ENCODE peak calls at places on chromosomes 6 and 20, in nine cellular contexts. One of them, this sample, is unnamed.
A peak's percentile ranks its signal among the peaks of the same experiment; 100 is the strongest.

GRCh38 chr6:52545050-52545843 is 31.6 kb downstream of the TRAM2 start:
- DNase-seq in AG09309: no peak
- DNase-seq in cardiac fibroblast: no peak
- DNase-seq in BJ: no peak
- DNase-seq in GM13977: no peak
- DNase-seq in mesothelial cell of epicardium: no peak
- DNase-seq in heart right ventricle: no peak
- DNase-seq in astrocyte of the spinal cord: no peak
- DNase-seq in cardiac muscle cell: no peak
- DNase-seq in this sample: no peak

GRCh38 chr6:11804706-11805105 is 26.1 kb upstream of the ADTRP start:
- DNase-seq in heart right ventricle: no peak
- DNase-seq in mesothelial cell of epicardium: no peak
- DNase-seq in BJ: no peak
- DNase-seq in cardiac muscle cell: no peak
- DNase-seq in GM13977: no peak
- DNase-seq in cardiac fibroblast: no peak
- DNase-seq in AG09309: no peak
- DNase-seq in astrocyte of the spinal cord: no peak
- DNase-seq in this sample: no peak

GRCh38 chr6:167492096-167492449 is 167.2 kb downstream of the TTLL2 start:
- DNase-seq in cardiac fibroblast: no peak
- DNase-seq in astrocyte of the spinal cord: no peak
- DNase-seq in BJ: no peak
- DNase-seq in mesothelial cell of epicardium: no peak
- DNase-seq in cardiac muscle cell: no peak
- DNase-seq in heart right ventricle: peak; percentile 40
- DNase-seq in GM13977: no peak
- DNase-seq in AG09309: no peak
- DNase-seq in this sample: no peak

GRCh38 chr6:36666726-36667591 is 11.6 kb upstream of the CDKN1A start:
- DNase-seq in heart right ventricle: peak; percentile 63
- DNase-seq in mesothelial cell of epicardium: no peak
- DNase-seq in AG09309: peak; percentile 90
- DNase-seq in BJ: peak; percentile 57
- DNase-seq in GM13977: peak; percentile 76
- DNase-seq in astrocyte of the spinal cord: peak; percentile 96
- DNase-seq in cardiac muscle cell: peak; percentile 36
- DNase-seq in cardiac fibroblast: peak; percentile 95
- DNase-seq in this sample: peak; percentile 97

GRCh38 chr20:63497946-63498935 is 642 bp downstream of the EEF1A2 start:
- DNase-seq in cardiac muscle cell: peak; percentile 69
- DNase-seq in heart right ventricle: no peak
- DNase-seq in cardiac fibroblast: peak; percentile 46
- DNase-seq in astrocyte of the spinal cord: no peak
- DNase-seq in mesothelial cell of epicardium: no peak
- DNase-seq in AG09309: no peak
- DNase-seq in GM13977: no peak
- DNase-seq in BJ: no peak
- DNase-seq in this sample: peak; percentile 12

GRCh38 chr6:64580346-64580745 is 944.7 kb downstream of the PHF3 start:
- DNase-seq in astrocyte of the spinal cord: peak; percentile 1
- DNase-seq in mesothelial cell of epicardium: no peak
- DNase-seq in GM13977: no peak
- DNase-seq in cardiac muscle cell: no peak
- DNase-seq in heart right ventricle: no peak
- DNase-seq in AG09309: no peak
- DNase-seq in BJ: no peak
- DNase-seq in cardiac fibroblast: peak; percentile 55
- DNase-seq in this sample: no peak

GRCh38 chr6:132053523-132053922 is 102.4 kb upstream of the CCN2 start:
- DNase-seq in mesothelial cell of epicardium: no peak
- DNase-seq in heart right ventricle: no peak
- DNase-seq in astrocyte of the spinal cord: peak; percentile 59
- DNase-seq in cardiac muscle cell: no peak
- DNase-seq in BJ: no peak
- DNase-seq in cardiac fibroblast: peak; percentile 74
- DNase-seq in GM13977: no peak
- DNase-seq in AG09309: peak; percentile 32
- DNase-seq in this sample: peak; percentile 35

GRCh38 chr6:108175592-108176279 is 9.9 kb downstream of the NR2E1 start:
- DNase-seq in AG09309: no peak
- DNase-seq in cardiac fibroblast: no peak
- DNase-seq in heart right ventricle: no peak
- DNase-seq in cardiac muscle cell: no peak
- DNase-seq in BJ: no peak
- DNase-seq in astrocyte of the spinal cord: no peak
- DNase-seq in GM13977: no peak
- DNase-seq in mesothelial cell of epicardium: no peak
- DNase-seq in this sample: no peak

GRCh38 chr6:127932708-127933107 is 31.9 kb upstream of the THEMIS start:
- DNase-seq in cardiac muscle cell: no peak
- DNase-seq in AG09309: no peak
- DNase-seq in GM13977: no peak
- DNase-seq in astrocyte of the spinal cord: no peak
- DNase-seq in cardiac fibroblast: no peak
- DNase-seq in BJ: no peak
- DNase-seq in heart right ventricle: no peak
- DNase-seq in mesothelial cell of epicardium: no peak
- DNase-seq in this sample: no peak

GRCh38 chr6:24981385-24981758 is 45.6 kb upstream of the RIPOR2 start:
- DNase-seq in astrocyte of the spinal cord: peak; percentile 41
- DNase-seq in heart right ventricle: no peak
- DNase-seq in BJ: no peak
- DNase-seq in cardiac fibroblast: peak; percentile 28
- DNase-seq in cardiac muscle cell: peak; percentile 20
- DNase-seq in GM13977: no peak
- DNase-seq in mesothelial cell of epicardium: no peak
- DNase-seq in AG09309: no peak
- DNase-seq in this sample: no peak

GRCh38 chr6:149032599-149033405 is 284.7 kb upstream of the TAB2 start:
- DNase-seq in astrocyte of the spinal cord: peak; percentile 94
- DNase-seq in mesothelial cell of epicardium: no peak
- DNase-seq in cardiac muscle cell: no peak
- DNase-seq in heart right ventricle: no peak
- DNase-seq in BJ: peak; percentile 64
- DNase-seq in cardiac fibroblast: peak; percentile 93
- DNase-seq in AG09309: peak; percentile 93
- DNase-seq in GM13977: peak; percentile 82
- DNase-seq in this sample: peak; percentile 94

GRCh38 chr6:148980234-148980633 is 233.4 kb downstream of the UST start:
- DNase-seq in GM13977: no peak
- DNase-seq in BJ: no peak
- DNase-seq in astrocyte of the spinal cord: no peak
- DNase-seq in cardiac fibroblast: no peak
- DNase-seq in cardiac muscle cell: peak; percentile 14
- DNase-seq in AG09309: no peak
- DNase-seq in mesothelial cell of epicardium: no peak
- DNase-seq in heart right ventricle: no peak
- DNase-seq in this sample: no peak

GRCh38 chr6:157558487-157559200 is 177.7 kb downstream of the ZDHHC14 start:
- DNase-seq in astrocyte of the spinal cord: no peak
- DNase-seq in mesothelial cell of epicardium: no peak
- DNase-seq in cardiac fibroblast: no peak
- DNase-seq in BJ: no peak
- DNase-seq in cardiac muscle cell: no peak
- DNase-seq in AG09309: no peak
- DNase-seq in heart right ventricle: no peak
- DNase-seq in GM13977: no peak
- DNase-seq in this sample: no peak

GRCh38 chr6:128097019-128097418 is 196.2 kb upstream of the THEMIS start:
- DNase-seq in cardiac muscle cell: no peak
- DNase-seq in astrocyte of the spinal cord: no peak
- DNase-seq in mesothelial cell of epicardium: no peak
- DNase-seq in BJ: no peak
- DNase-seq in GM13977: no peak
- DNase-seq in heart right ventricle: no peak
- DNase-seq in AG09309: no peak
- DNase-seq in cardiac fibroblast: no peak
- DNase-seq in this sample: no peak

GRCh38 chr20:47304287-47304686 is 52.2 kb downstream of the ZMYND8 start:
- DNase-seq in GM13977: no peak
- DNase-seq in cardiac fibroblast: peak; percentile 21
- DNase-seq in BJ: peak; percentile 31
- DNase-seq in heart right ventricle: no peak
- DNase-seq in mesothelial cell of epicardium: no peak
- DNase-seq in astrocyte of the spinal cord: peak; percentile 34
- DNase-seq in cardiac muscle cell: no peak
- DNase-seq in AG09309: no peak
- DNase-seq in this sample: peak; percentile 39

GRCh38 chr6:137389150-137389664 is 105.0 kb downstream of the OLIG3 start:
- DNase-seq in astrocyte of the spinal cord: no peak
- DNase-seq in cardiac fibroblast: peak; percentile 23
- DNase-seq in mesothelial cell of epicardium: no peak
- DNase-seq in GM13977: peak; percentile 31
- DNase-seq in heart right ventricle: no peak
- DNase-seq in BJ: no peak
- DNase-seq in cardiac muscle cell: no peak
- DNase-seq in AG09309: no peak
- DNase-seq in this sample: no peak

GRCh38 chr20:38171301-38172010 is 6.4 kb upstream of the TGM2 start:
- DNase-seq in astrocyte of the spinal cord: no peak
- DNase-seq in cardiac fibroblast: peak; percentile 43
- DNase-seq in BJ: no peak
- DNase-seq in heart right ventricle: no peak
- DNase-seq in AG09309: no peak
- DNase-seq in cardiac muscle cell: no peak
- DNase-seq in mesothelial cell of epicardium: no peak
- DNase-seq in GM13977: no peak
- DNase-seq in this sample: peak; percentile 32

GRCh38 chr20:47859255-47859654 is 74.0 kb upstream of the SULF2 start:
- DNase-seq in BJ: no peak
- DNase-seq in mesothelial cell of epicardium: no peak
- DNase-seq in heart right ventricle: no peak
- DNase-seq in GM13977: no peak
- DNase-seq in AG09309: no peak
- DNase-seq in cardiac fibroblast: peak; percentile 14
- DNase-seq in cardiac muscle cell: no peak
- DNase-seq in astrocyte of the spinal cord: no peak
- DNase-seq in this sample: no peak

GRCh38 chr6:134229520-134229919 is 88.4 kb downstream of the SGK1 start:
- DNase-seq in BJ: no peak
- DNase-seq in mesothelial cell of epicardium: no peak
- DNase-seq in AG09309: no peak
- DNase-seq in astrocyte of the spinal cord: no peak
- DNase-seq in heart right ventricle: no peak
- DNase-seq in cardiac fibroblast: no peak
- DNase-seq in GM13977: no peak
- DNase-seq in cardiac muscle cell: no peak
- DNase-seq in this sample: no peak

GRCh38 chr6:76351275-76351674 is 278.8 kb upstream of the IMPG1 start:
- DNase-seq in GM13977: no peak
- DNase-seq in cardiac fibroblast: no peak
- DNase-seq in heart right ventricle: no peak
- DNase-seq in cardiac muscle cell: peak; percentile 61
- DNase-seq in AG09309: no peak
- DNase-seq in BJ: no peak
- DNase-seq in mesothelial cell of epicardium: no peak
- DNase-seq in astrocyte of the spinal cord: no peak
- DNase-seq in this sample: no peak

GRCh38 chr20:32538526-32538918 is 46.6 kb downstream of the NOL4L start:
- DNase-seq in cardiac fibroblast: no peak
- DNase-seq in cardiac muscle cell: peak; percentile 58
- DNase-seq in GM13977: no peak
- DNase-seq in astrocyte of the spinal cord: no peak
- DNase-seq in BJ: no peak
- DNase-seq in AG09309: no peak
- DNase-seq in mesothelial cell of epicardium: peak; percentile 74
- DNase-seq in heart right ventricle: no peak
- DNase-seq in this sample: no peak

GRCh38 chr20:50399917-50400704 is 110.1 kb upstream of the PTPN1 start:
- DNase-seq in AG09309: no peak
- DNase-seq in GM13977: no peak
- DNase-seq in mesothelial cell of epicardium: no peak
- DNase-seq in BJ: no peak
- DNase-seq in cardiac fibroblast: peak; percentile 75
- DNase-seq in cardiac muscle cell: no peak
- DNase-seq in heart right ventricle: no peak
- DNase-seq in astrocyte of the spinal cord: no peak
- DNase-seq in this sample: no peak
- TF ChIP-seq CTCF in AG09309: no peak
- TF ChIP-seq CTCF in GM13977: no peak
- TF ChIP-seq CTCF in mesothelial cell of epicardium: no peak
- TF ChIP-seq CTCF in BJ: no peak
- TF ChIP-seq CTCF in cardiac fibroblast: no peak
- TF ChIP-seq CTCF in cardiac muscle cell: no peak
- TF ChIP-seq CTCF in heart right ventricle: no peak
- TF ChIP-seq CTCF in astrocyte of the spinal cord: peak; percentile 3
- TF ChIP-seq CTCF in this sample: no peak

GRCh38 chr6:155177369-155177961 is 86.3 kb upstream of the CLDN20 start:
- DNase-seq in BJ: no peak
- DNase-seq in AG09309: no peak
- DNase-seq in astrocyte of the spinal cord: peak; percentile 84
- DNase-seq in cardiac muscle cell: peak; percentile 75
- DNase-seq in cardiac fibroblast: peak; percentile 89
- DNase-seq in heart right ventricle: peak; percentile 42
- DNase-seq in mesothelial cell of epicardium: no peak
- DNase-seq in GM13977: no peak
- DNase-seq in this sample: peak; percentile 66
- TF ChIP-seq CTCF in BJ: peak; percentile 61
- TF ChIP-seq CTCF in AG09309: peak; percentile 57
- TF ChIP-seq CTCF in astrocyte of the spinal cord: peak; percentile 58
- TF ChIP-seq CTCF in cardiac muscle cell: peak; percentile 60
- TF ChIP-seq CTCF in cardiac fibroblast: peak; percentile 46
- TF ChIP-seq CTCF in heart right ventricle: peak; percentile 55
- TF ChIP-seq CTCF in mesothelial cell of epicardium: peak; percentile 67
- TF ChIP-seq CTCF in GM13977: peak; percentile 66
- TF ChIP-seq CTCF in this sample: peak; percentile 92

DNA sequence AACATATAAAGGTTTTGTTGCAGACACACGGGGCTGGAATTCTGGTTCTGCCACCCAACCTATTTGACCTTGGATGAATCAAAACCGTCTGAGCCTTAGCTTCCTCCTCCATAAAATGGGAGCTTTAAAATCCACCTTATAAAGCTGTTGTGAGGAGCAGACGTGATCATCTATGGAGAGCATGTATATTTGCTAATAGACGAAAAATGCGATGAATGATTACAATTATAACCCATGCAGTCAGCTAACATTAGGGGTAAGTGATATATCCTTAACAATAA is 586 bp upstream of the NUP153 start:
- DNase-seq in AG09309: no peak
- DNase-seq in astrocyte of the spinal cord: no peak
- DNase-seq in mesothelial cell of epicardium: no peak
- DNase-seq in GM13977: no peak
- DNase-seq in heart right ventricle: no peak
- DNase-seq in BJ: no peak
- DNase-seq in cardiac muscle cell: no peak
- DNase-seq in cardiac fibroblast: no peak
- DNase-seq in this sample: no peak
- TF ChIP-seq CTCF in AG09309: no peak
- TF ChIP-seq CTCF in astrocyte of the spinal cord: no peak
- TF ChIP-seq CTCF in mesothelial cell of epicardium: no peak
- TF ChIP-seq CTCF in GM13977: no peak
- TF ChIP-seq CTCF in heart right ventricle: no peak
- TF ChIP-seq CTCF in BJ: no peak
- TF ChIP-seq CTCF in cardiac muscle cell: no peak
- TF ChIP-seq CTCF in cardiac fibroblast: no peak
- TF ChIP-seq CTCF in this sample: no peak

DNA sequence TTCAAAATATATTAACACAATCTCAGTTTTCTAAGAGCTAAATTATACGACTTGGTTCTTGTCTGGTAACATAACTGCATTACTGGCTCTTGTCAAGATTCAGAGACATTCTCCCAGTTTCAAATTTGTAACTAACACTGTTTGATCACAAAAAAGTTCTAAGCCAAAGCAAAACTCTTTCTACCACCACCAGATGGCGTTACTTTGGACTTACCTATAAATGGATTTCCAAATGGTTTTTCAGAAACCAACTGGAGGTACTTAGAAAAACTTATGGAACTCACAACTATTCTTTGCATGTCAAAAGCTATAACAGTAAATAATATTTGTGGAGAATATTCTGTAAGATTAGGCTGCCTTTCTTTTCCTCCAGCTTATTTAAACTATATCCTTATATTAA is 34.2 kb upstream of the GFRAL start:
- DNase-seq in AG09309: no peak
- DNase-seq in astrocyte of the spinal cord: peak; percentile 5
- DNase-seq in cardiac fibroblast: peak; percentile 45
- DNase-seq in heart right ventricle: no peak
- DNase-seq in BJ: no peak
- DNase-seq in GM13977: peak; percentile 10
- DNase-seq in cardiac muscle cell: peak; percentile 5
- DNase-seq in mesothelial cell of epicardium: no peak
- DNase-seq in this sample: peak; percentile 11
- TF ChIP-seq CTCF in AG09309: peak; percentile 37
- TF ChIP-seq CTCF in astrocyte of the spinal cord: peak; percentile 25
- TF ChIP-seq CTCF in cardiac fibroblast: peak; percentile 29
- TF ChIP-seq CTCF in heart right ventricle: no peak
- TF ChIP-seq CTCF in BJ: peak; percentile 36
- TF ChIP-seq CTCF in GM13977: peak; percentile 43
- TF ChIP-seq CTCF in cardiac muscle cell: peak; percentile 53
- TF ChIP-seq CTCF in mesothelial cell of epicardium: no peak
- TF ChIP-seq CTCF in this sample: peak; percentile 64

This sample was measured in HFFc6.